ENCODE peak calls at places on chromosomes 3 and 15, in six cellular contexts. V is stomach, X is body of pancreas, T is HCT116, O is adrenal gland, P is transverse colon. N is an unnamed sample.

GRCh38 chr3:81851166-81851565 is 89.7 kb upstream of the GBE1 start:
- DNase-seq in V (no peak), X (no peak), T (no peak), O (no peak), P (no peak), N (no peak)

GRCh38 chr15:67240235-67241131 is 14.0 kb downstream of the AAGAB start:
- DNase-seq in V (peak; percentile 43), X (peak; percentile 42), T (peak; percentile 21), O (no peak), P (peak; percentile 41), N (peak; percentile 26)

GRCh38 chr3:134309987-134310700 is 59.5 kb upstream of the RYK start:
- DNase-seq in V (no peak), X (no peak), T (no peak), O (no peak), P (peak; percentile 43), N (no peak)

GRCh38 chr15:40150163-40150925 is 10.5 kb upstream of the BUB1B start:
- DNase-seq in V (peak; percentile 51), X (peak; percentile 38), T (peak; percentile 31), O (peak; percentile 22), P (peak; percentile 15), N (no peak)

GRCh38 chr3:186452517-186452916 is 90.5 kb upstream of the DGKG start:
- DNase-seq in V (peak; percentile 64), X (no peak), T (peak; percentile 21), O (peak; percentile 29), P (no peak), N (no peak)

GRCh38 chr3:48634661-48635221 is 520 bp downstream of the SLC26A6 start:
- DNase-seq in V (peak; percentile 69), X (peak; percentile 51), T (no peak), O (peak; percentile 50), P (peak; percentile 69), N (peak; percentile 47)

GRCh38 chr15:25175033-25175788 is 220.4 kb downstream of the SNRPN start:
- DNase-seq in V (peak; percentile 17), X (peak; percentile 2), T (no peak), O (no peak), P (no peak), N (no peak)

GRCh38 chr3:52039846-52040245 is 16.5 kb downstream of the DUSP7 start:
- DNase-seq in V (peak; percentile 83), X (peak; percentile 67), T (no peak), O (no peak), P (no peak), N (peak; percentile 96)

GRCh38 chr3:167615030-167615429 is 38.7 kb downstream of the WDR49 start:
- DNase-seq in V (no peak), X (no peak), T (no peak), O (no peak), P (no peak), N (no peak)

GRCh38 chr3:124998247-124998630 is 57.6 kb downstream of the HEG1 start:
- DNase-seq in V (no peak), X (no peak), T (no peak), O (no peak), P (no peak), N (no peak)

GRCh38 chr15:95998935-95999334 is 331.6 kb upstream of the NR2F2 start:
- DNase-seq in V (no peak), X (no peak), T (no peak), O (no peak), P (no peak), N (no peak)

GRCh38 chr3:7322957-7323679 is 462.2 kb downstream of the GRM7 start:
- DNase-seq in V (no peak), X (no peak), T (no peak), O (no peak), P (no peak), N (no peak)

GRCh38 chr3:72652395-72652794 is 195.8 kb downstream of the SHQ1 start:
- DNase-seq in V (no peak), X (no peak), T (no peak), O (no peak), P (no peak), N (no peak)

GRCh38 chr3:118628704-118629341 is 405.8 kb downstream of the IGSF11 start:
- DNase-seq in V (peak; percentile 58), X (peak; percentile 55), T (peak; percentile 59), O (peak; percentile 54), P (peak; percentile 58), N (peak; percentile 91)

GRCh38 chr3:16143870-16144568 is 30.5 kb upstream of the GALNT15 start:
- DNase-seq in V (no peak), X (no peak), T (no peak), O (no peak), P (no peak), N (no peak)

GRCh38 chr3:94004301-94004910 is 24.0 kb downstream of the STX19 start:
- DNase-seq in V (no peak), X (no peak), T (peak; percentile 37), O (no peak), P (no peak), N (no peak)

GRCh38 chr15:87348746-87349145 is 907.8 kb downstream of the NTRK3 start:
- DNase-seq in V (no peak), X (no peak), T (no peak), O (no peak), P (no peak), N (no peak)

GRCh38 chr3:195867631-195868335 is 40.6 kb downstream of the TNK2 start:
- DNase-seq in V (no peak), X (no peak), T (no peak), O (no peak), P (no peak), N (no peak)

GRCh38 chr15:99239545-99240198 is 9.7 kb downstream of the TTC23 start:
- DNase-seq in V (no peak), X (no peak), T (no peak), O (no peak), P (no peak), N (no peak)

GRCh38 chr15:63048986-63049665 is 6.6 kb downstream of the TPM1 start:
- DNase-seq in V (peak; percentile 46), X (peak; percentile 51), T (no peak), O (no peak), P (peak; percentile 55), N (peak; percentile 77)

GRCh38 chr3:173893066-173893465 is 495.5 kb downstream of the NLGN1 start:
- DNase-seq in V (no peak), X (no peak), T (no peak), O (no peak), P (no peak), N (no peak)

GRCh38 chr15:97087337-97087736 is 756.8 kb downstream of the NR2F2 start:
- DNase-seq in V (no peak), X (no peak), T (no peak), O (no peak), P (no peak), N (no peak)

DNA sequence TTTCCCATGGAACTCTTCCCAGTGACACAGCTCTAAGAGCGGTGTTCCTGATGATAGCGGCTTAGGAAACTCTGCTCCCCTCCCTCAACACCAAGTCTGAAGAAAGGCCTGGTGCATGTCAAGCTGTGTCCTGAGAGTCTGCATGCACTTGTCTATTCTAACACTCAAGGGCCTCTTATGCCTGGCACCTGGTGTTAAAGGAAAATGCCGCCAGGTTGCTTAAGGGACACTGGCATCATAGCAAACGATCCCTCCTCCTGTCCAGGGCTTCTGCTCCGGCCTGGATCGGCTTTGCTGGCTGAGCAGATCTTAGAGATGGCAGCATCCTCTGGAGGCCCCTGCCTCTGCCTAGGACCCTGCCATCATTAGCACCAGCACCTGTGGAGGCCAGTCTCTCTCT is 121.7 kb downstream of the MEGF11 start:
- DNase-seq in V (no peak), X (no peak), T (no peak), O (no peak), P (no peak), N (no peak)
- H3K27me3 ChIP-seq in V (peaks cover 18% of the 10 kb centered on the region), X (no peaks in the 10 kb centered on the region), T (peaks cover 6% of the 10 kb centered on the region), O (no peaks in the 10 kb centered on the region), P (peaks cover 10% of the 10 kb centered on the region), N (no peaks in the 10 kb centered on the region)

DNA sequence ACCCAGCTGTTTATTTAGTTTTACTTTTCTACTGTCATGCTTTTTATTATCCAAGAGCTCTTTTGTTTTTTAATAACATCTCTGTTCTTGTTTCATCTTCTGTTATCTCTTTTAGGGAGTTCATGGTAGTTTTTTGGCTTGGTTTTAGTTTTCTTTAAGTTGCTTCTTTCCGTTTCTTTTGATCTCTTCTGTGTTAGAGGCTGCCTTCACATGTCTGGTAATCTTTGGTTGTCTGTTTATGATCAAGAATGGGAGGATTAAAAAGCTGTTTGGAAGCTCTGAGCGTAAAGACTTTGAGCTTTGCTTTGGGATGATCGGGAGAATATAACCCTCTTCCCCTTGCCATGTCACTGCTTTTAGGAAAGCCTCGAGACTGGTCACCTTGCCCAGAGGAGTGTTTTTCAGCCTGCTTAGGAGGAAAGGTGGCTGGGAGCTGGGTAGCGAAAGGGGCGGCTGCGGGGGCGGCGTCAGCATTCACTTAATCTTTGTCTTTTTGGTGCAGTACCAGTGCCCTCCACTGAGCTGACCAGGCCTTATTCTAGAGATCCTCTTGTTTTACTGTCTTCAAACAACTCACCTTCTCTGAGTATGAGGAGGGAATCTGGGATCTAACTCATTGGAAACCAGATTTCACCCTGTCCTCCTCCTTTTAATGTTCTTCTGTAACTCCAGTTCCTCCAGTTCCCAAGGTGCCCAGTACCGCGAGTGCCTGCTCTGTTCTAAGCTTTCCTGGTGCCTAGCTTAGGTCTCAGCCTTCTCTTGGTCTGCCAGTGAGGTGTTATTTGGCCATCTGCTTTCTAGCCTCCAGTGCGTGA is 15.5 kb downstream of the TATDN2 start:
- DNase-seq in V (no peak), X (peak; percentile 25), T (peak; percentile 22), O (peak; percentile 48), P (peak; percentile 24), N (peak; percentile 59)
- H3K27ac ChIP-seq in V (no peak overlapping the region), X (no peak overlapping the region), T (peak overlapping the region; percentile 41), O (no peak overlapping the region), P (peak overlapping the region; percentile 19), N (no peak overlapping the region)

DNA sequence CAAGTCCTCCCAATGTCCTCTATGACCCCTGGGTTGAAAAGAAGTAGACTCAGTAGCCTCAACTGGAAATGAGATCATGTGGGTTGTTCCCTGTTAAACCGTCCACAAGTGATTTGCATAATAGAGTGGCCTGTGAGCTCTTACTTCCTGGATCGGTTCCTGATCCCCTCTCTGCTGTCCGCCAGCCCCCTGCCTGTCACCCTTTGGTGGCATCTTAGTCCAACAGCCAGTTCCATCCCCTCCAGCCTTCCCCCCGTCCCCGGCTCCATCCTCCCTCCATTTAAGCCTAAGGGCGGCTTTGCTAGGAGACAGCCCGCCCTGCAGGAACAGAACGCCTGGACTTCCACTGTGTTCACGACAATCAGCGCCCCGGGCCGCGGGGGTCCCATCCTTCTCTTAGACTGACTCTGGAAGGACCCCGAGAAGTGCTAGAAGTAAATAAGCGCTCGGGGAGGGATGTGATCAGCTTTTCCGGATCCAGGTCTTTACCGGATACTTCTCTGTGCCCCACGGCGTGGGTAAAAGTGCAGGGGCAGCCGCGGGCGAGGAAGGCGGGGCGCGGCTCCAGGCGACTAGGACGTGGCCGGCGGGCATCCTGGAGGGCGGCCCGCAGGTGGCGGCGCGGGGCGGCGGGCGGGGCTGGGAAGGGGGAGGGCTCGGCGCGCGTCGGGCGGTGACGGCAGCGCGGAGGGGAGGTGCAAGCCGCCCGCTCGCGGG is 51.2 kb upstream of the ULK4 start:
- DNase-seq in V (peak; percentile 82), X (peak; percentile 69), T (peak; percentile 18), O (peak; percentile 53), P (peak; percentile 86), N (peak; percentile 77)
- TF ChIP-seq POLR2A in V (no peak), X (no peak), T (no peak), O (peak; percentile 49), P (peak; percentile 79), N (no peak)

GRCh38 chr3:166186003-166186402 is 348.8 kb upstream of the BCHE start:
- DNase-seq in V (no peak), X (no peak), T (no peak), O (no peak), P (no peak), N (no peak)
- H3K27me3 ChIP-seq in V (no peaks in the 10 kb centered on the region), X (no peaks in the 10 kb centered on the region), T (no peaks in the 10 kb centered on the region), O (no peaks in the 10 kb centered on the region), P (no peaks in the 10 kb centered on the region), N (no peaks in the 10 kb centered on the region)